ENCODE peak calls at places on chromosomes 16 and 17, in eight cellular contexts. Y, E, K, C, H, L, M and F are unnamed samples.

GRCh38 chr17:67549787-67550186 is 167.9 kb upstream of the NOL11 start:
- DNase-seq in Y (no peak), E (no peak), K (no peak), C (no peak), H (no peak), L (no peak), M (no peak), F (no peak)

GRCh38 chr16:48197294-48197693 is 41.5 kb upstream of the ABCC12 start:
- DNase-seq in Y (no peak), E (no peak), K (no peak), C (no peak), H (no peak), L (no peak), M (no peak), F (no peak)

GRCh38 chr16:83350466-83350865 is 457.3 kb upstream of the HSBP1 start:
- DNase-seq in Y (no peak), E (no peak), K (no peak), C (no peak), H (no peak), L (no peak), M (no peak), F (no peak)

GRCh38 chr16:12659871-12660270 is 143.8 kb downstream of the CPPED1 start:
- DNase-seq in Y (no peak), E (no peak), K (no peak), C (no peak), H (no peak), L (no peak), M (no peak), F (no peak)

GRCh38 chr16:14148569-14148968 is 77.5 kb downstream of the MRTFB start:
- DNase-seq in Y (no peak), E (no peak), K (no peak), C (no peak), H (no peak), L (peak), M (no peak), F (no peak)

GRCh38 chr16:82636958-82637357 is 10.2 kb downstream of the CDH13 start:
- DNase-seq in Y (no peak), E (no peak), K (no peak), C (no peak), H (no peak), L (no peak), M (no peak), F (no peak)

GRCh38 chr16:54199486-54200160 is 87.0 kb downstream of the IRX3 start:
- DNase-seq in Y (no peak), E (no peak), K (no peak), C (no peak), H (no peak), L (no peak), M (no peak), F (no peak)

GRCh38 chr17:57587201-57587870 is 157.8 kb downstream of the CCDC182 start:
- DNase-seq in Y (no peak), E (no peak), K (no peak), C (no peak), H (no peak), L (no peak), M (no peak), F (no peak)

GRCh38 chr17:9676742-9677387 is 31.5 kb downstream of the USP43 start:
- DNase-seq in Y (no peak), E (no peak), K (peak), C (peak), H (no peak), L (peak), M (no peak), F (no peak)

GRCh38 chr17:61904094-61904710 is 23.6 kb downstream of the INTS2 start:
- DNase-seq in Y (peak), E (no peak), K (no peak), C (no peak), H (no peak), L (no peak), M (no peak), F (peak)

GRCh38 chr17:73592531-73592961 is 51.7 kb downstream of the SDK2 start:
- DNase-seq in Y (no peak), E (no peak), K (peak), C (no peak), H (no peak), L (peak), M (no peak), F (no peak)

GRCh38 chr16:68503334-68503733 is 35.8 kb upstream of the ZFP90 start:
- DNase-seq in Y (no peak), E (no peak), K (peak), C (no peak), H (no peak), L (peak), M (no peak), F (no peak)

GRCh38 chr16:15981382-15981781 is 32.0 kb downstream of the ABCC1 start:
- DNase-seq in Y (no peak), E (no peak), K (no peak), C (no peak), H (no peak), L (no peak), M (no peak), F (no peak)

GRCh38 chr17:44970136-44970737 is 2.1 kb upstream of the C1QL1 start:
- DNase-seq in Y (no peak), E (no peak), K (peak), C (peak), H (no peak), L (peak), M (no peak), F (no peak)

GRCh38 chr17:27654654-27655524 is 23.9 kb downstream of the LGALS9 start:
- DNase-seq in Y (peak), E (peak), K (peak), C (peak), H (peak), L (peak), M (no peak), F (peak)

GRCh38 chr17:7478276-7479138 is 924 bp downstream of the ZBTB4 start:
- DNase-seq in Y (peak), E (peak), K (peak), C (peak), H (peak), L (peak), M (no peak), F (peak)

GRCh38 chr17:20896153-20896649 is 146.6 kb downstream of the USP22 start:
- DNase-seq in Y (peak), E (peak), K (no peak), C (peak), H (peak), L (peak), M (no peak), F (peak)

GRCh38 chr17:50659220-50659619 is 24.5 kb downstream of the ABCC3 start:
- DNase-seq in Y (no peak), E (no peak), K (no peak), C (no peak), H (no peak), L (no peak), M (no peak), F (no peak)

GRCh38 chr17:79631640-79632431 is 21.0 kb upstream of the RBFOX3 start:
- DNase-seq in Y (no peak), E (no peak), K (no peak), C (peak), H (peak), L (no peak), M (no peak), F (no peak)